ENCODE peak calls at places on chromosomes 5 and 9, in six cellular contexts. D is SK-MEL-5, K is dermis microvascular lymphatic vessel endothelial cell, G is neuronal stem cell, E is spleen, U is HEK293T. J is an unnamed sample.

GRCh38 chr9:69672828-69673640 is 863 bp upstream of the APBA1 start:
- DNase-seq in G (peak; percentile 89), U (peak; percentile 83), K (peak; percentile 35), E (peak; percentile 93), D (peak; percentile 87), J (peak; percentile 97)

GRCh38 chr5:150058480-150059126 is 27.8 kb downstream of the CSF1R start:
- DNase-seq in D (no peak), U (no peak), E (no peak), G (no peak), K (peak; percentile 82), J (no peak)

GRCh38 chr5:31116466-31117031 is 76.9 kb upstream of the CDH6 start:
- DNase-seq in E (no peak), D (no peak), G (no peak), U (no peak), K (no peak), J (no peak)

GRCh38 chr9:108316066-108316465 is 539.7 kb downstream of the ACTL7B start:
- DNase-seq in G (no peak), D (no peak), K (no peak), E (no peak), U (no peak), J (no peak)

GRCh38 chr5:158234323-158235158 is 375.6 kb upstream of the CLINT1 start:
- DNase-seq in G (no peak), U (no peak), D (peak; percentile 73), E (no peak), K (no peak), J (no peak)

GRCh38 chr9:129428890-129429577 is 191.9 kb downstream of the C9orf50 start:
- DNase-seq in K (no peak), D (no peak), U (no peak), E (no peak), G (no peak), J (no peak)

GRCh38 chr5:1522601-1523479 is 920 bp downstream of the LPCAT1 start:
- DNase-seq in D (no peak), U (peak; percentile 42), E (peak; percentile 90), G (no peak), K (no peak), J (no peak)

GRCh38 chr9:89179535-89179919 is 909 bp upstream of the SHC3 start:
- DNase-seq in E (no peak), K (no peak), U (no peak), D (no peak), G (no peak), J (no peak)

GRCh38 chr5:75656311-75657003 is 45.2 kb downstream of the ANKDD1B start:
- DNase-seq in E (no peak), G (no peak), K (no peak), U (peak; percentile 26), D (peak; percentile 49), J (peak; percentile 69)

GRCh38 chr9:78921341-78921740 is 624.4 kb downstream of the PSAT1 start:
- DNase-seq in U (no peak), G (no peak), K (peak; percentile 54), E (no peak), D (no peak), J (no peak)

GRCh38 chr9:76185432-76185831 is 208.8 kb downstream of the RFK start:
- DNase-seq in U (no peak), G (no peak), K (no peak), E (no peak), D (no peak), J (no peak)

GRCh38 chr5:177546262-177546741 is 8.1 kb downstream of the FAM193B start:
- DNase-seq in E (no peak), G (no peak), K (peak; percentile 68), D (peak; percentile 79), U (no peak), J (no peak)

GRCh38 chr5:73693573-73694061 is 67.6 kb downstream of the ARHGEF28 start:
- DNase-seq in G (no peak), D (peak; percentile 27), K (no peak), U (peak; percentile 24), E (no peak), J (no peak)

GRCh38 chr9:129027685-129028191 is 393 bp downstream of the SH3GLB2 start:
- DNase-seq in U (peak; percentile 49), G (peak; percentile 31), E (peak; percentile 96), D (peak; percentile 21), K (no peak), J (peak; percentile 79)

GRCh38 chr5:16787278-16787677 is 148.8 kb downstream of the MYO10 start:
- DNase-seq in G (no peak), D (no peak), E (no peak), U (no peak), K (no peak), J (no peak)

GRCh38 chr9:80615964-80616363 is 1044.2 kb downstream of the TLE4 start:
- DNase-seq in E (no peak), D (no peak), U (no peak), G (no peak), K (no peak), J (no peak)

GRCh38 chr5:154189256-154189818 is 1.2 kb upstream of the GALNT10 start:
- DNase-seq in D (no peak), K (no peak), G (no peak), E (peak; percentile 88), U (no peak), J (no peak)

GRCh38 chr9:6765396-6765795 is 7.6 kb downstream of the KDM4C start:
- DNase-seq in K (no peak), D (no peak), E (no peak), U (no peak), G (no peak), J (no peak)

GRCh38 chr5:143155445-143155844 is 248.0 kb downstream of the NR3C1 start:
- DNase-seq in K (peak; percentile 39), E (no peak), D (no peak), U (no peak), G (no peak), J (no peak)

GRCh38 chr5:122978068-122978467 is 58.5 kb downstream of the PPIC start:
- DNase-seq in U (no peak), K (no peak), G (no peak), E (no peak), D (no peak), J (no peak)

GRCh38 chr9:115691097-115691496 is 462.5 kb upstream of the PAPPA start:
- DNase-seq in U (no peak), G (no peak), D (no peak), E (no peak), K (no peak), J (no peak)

GRCh38 chr9:22114956-22115355 is 105.9 kb upstream of the CDKN2B start:
- DNase-seq in E (no peak), G (no peak), U (no peak), D (no peak), K (no peak), J (no peak)

GRCh38 chr5:144195443-144195842 is 24.8 kb downstream of the KCTD16 start:
- DNase-seq in K (no peak), E (no peak), D (no peak), G (no peak), U (no peak), J (no peak)

GRCh38 chr5:145176041-145176440 is 659.1 kb downstream of the PRELID2 start:
- DNase-seq in D (no peak), G (no peak), K (no peak), U (no peak), E (no peak), J (no peak)

GRCh38 chr5:57493034-57493433 is 10.4 kb upstream of the ACTBL2 start:
- DNase-seq in K (peak; percentile 82), D (no peak), E (no peak), U (no peak), G (no peak), J (no peak)

GRCh38 chr5:139248826-139249453 is 44.6 kb upstream of the MATR3 start:
- DNase-seq in K (no peak), G (no peak), U (no peak), D (no peak), E (no peak), J (no peak)

GRCh38 chr5:13107553-13107952 is 836.9 kb downstream of the DNAH5 start:
- DNase-seq in E (no peak), G (no peak), U (no peak), K (no peak), D (no peak), J (no peak)

GRCh38 chr5:110681953-110682352 is 44.5 kb downstream of the TMEM232 start:
- DNase-seq in E (no peak), G (no peak), U (no peak), K (no peak), D (no peak), J (no peak)

GRCh38 chr5:64210866-64211265 is 45.2 kb downstream of the RNF180 start:
- DNase-seq in D (peak; percentile 47), G (no peak), E (no peak), K (no peak), U (no peak), J (peak; percentile 22)

GRCh38 chr9:16039103-16039987 is 486.5 kb downstream of the CCDC171 start:
- DNase-seq in K (no peak), G (peak; percentile 36), U (peak; percentile 14), D (no peak), E (no peak), J (no peak)

J was measured in retina.